ENCODE peak calls at places on chromosomes 16 and 17, in eight cellular contexts. T, W, O, U, M, K, Y and V are unnamed samples.

GRCh38 chr16:24070851-24071250 is 185.3 kb upstream of the CACNG3 start:
- DNase-seq in M (no peak), O (no peak), K (peak), W (peak), Y (peak), U (no peak), T (peak), V (peak)

GRCh38 chr17:31418773-31419350 is 27.4 kb downstream of the RAB11FIP4 start:
- DNase-seq in K (no peak), M (no peak), O (no peak), U (no peak), W (no peak), Y (no peak), T (no peak), V (no peak)

GRCh38 chr17:2704031-2704889 is 7.3 kb downstream of the CLUH start:
- DNase-seq in W (no peak), U (no peak), K (no peak), Y (no peak), O (no peak), T (no peak), M (no peak), V (no peak)

GRCh38 chr17:2749784-2750181 is 331 bp upstream of the CCDC92B start:
- DNase-seq in M (peak), T (peak), O (peak), U (peak), W (peak), Y (peak), K (no peak), V (peak)

GRCh38 chr16:11992008-11992584 is 15.6 kb downstream of the SNX29 start:
- DNase-seq in O (no peak), K (no peak), T (no peak), Y (no peak), M (no peak), U (no peak), W (no peak), V (no peak)

GRCh38 chr17:80987941-80988461 is 3.6 kb upstream of the CHMP6 start:
- DNase-seq in K (no peak), Y (no peak), T (no peak), U (no peak), O (no peak), W (no peak), M (no peak), V (no peak)

GRCh38 chr16:54928421-54929089 is 2.1 kb upstream of the IRX5 start:
- DNase-seq in K (no peak), U (peak), M (no peak), Y (peak), W (peak), O (no peak), T (peak), V (no peak)

GRCh38 chr17:79986441-79987186 is 49.1 kb downstream of the TBC1D16 start:
- DNase-seq in Y (no peak), W (peak), K (no peak), U (no peak), M (no peak), T (no peak), O (no peak), V (no peak)

GRCh38 chr17:43445009-43445589 is 38.7 kb upstream of the DHX8 start:
- DNase-seq in O (no peak), Y (no peak), M (no peak), K (no peak), W (no peak), T (no peak), U (no peak), V (no peak)

GRCh38 chr17:75875182-75875939 is 3.0 kb downstream of the TRIM47 start:
- DNase-seq in Y (no peak), O (no peak), W (no peak), T (no peak), K (no peak), M (no peak), U (peak), V (no peak)

GRCh38 chr17:64275016-64275415 is 12.0 kb upstream of the TEX2 start:
- DNase-seq in M (no peak), Y (no peak), W (no peak), T (no peak), K (no peak), O (no peak), U (no peak), V (no peak)

GRCh38 chr17:79695293-79696158 is 35.2 kb upstream of the ENPP7 start:
- DNase-seq in K (no peak), W (peak), T (no peak), O (no peak), U (no peak), Y (no peak), M (peak), V (no peak)

GRCh38 chr17:41404024-41404651 is 6.7 kb upstream of the KRT31 start:
- DNase-seq in O (no peak), T (no peak), W (peak), Y (peak), K (peak), U (no peak), M (peak), V (peak)

GRCh38 chr17:13835151-13835550 is 233.4 kb upstream of the HS3ST3A1 start:
- DNase-seq in Y (no peak), T (no peak), O (no peak), W (no peak), K (no peak), U (no peak), M (no peak), V (no peak)

GRCh38 chr16:4309833-4310266 is 6.0 kb upstream of the GLIS2 start:
- DNase-seq in M (no peak), Y (no peak), T (peak), W (peak), O (peak), K (peak), U (peak), V (no peak)

GRCh38 chr17:65017375-65017774 is 39.2 kb downstream of the GNA13 start:
- DNase-seq in Y (no peak), U (no peak), T (no peak), K (no peak), O (no peak), W (no peak), M (no peak), V (no peak)

GRCh38 chr17:54968954-54969400 is 412 bp downstream of the STXBP4 start:
- DNase-seq in O (no peak), T (no peak), K (no peak), Y (no peak), U (no peak), W (peak), M (no peak), V (peak)

GRCh38 chr16:49651980-49652379 is 203.9 kb downstream of the ZNF423 start:
- DNase-seq in K (no peak), O (no peak), W (no peak), U (no peak), M (no peak), Y (no peak), T (no peak), V (no peak)

GRCh38 chr16:14486520-14487303 is 143.3 kb downstream of the PARN start:
- DNase-seq in U (peak), W (peak), Y (no peak), K (peak), O (no peak), M (peak), T (no peak), V (no peak)

GRCh38 chr16:56315955-56316354 is 109.4 kb downstream of the AMFR start:
- DNase-seq in K (no peak), U (no peak), M (no peak), O (no peak), T (no peak), W (no peak), Y (no peak), V (no peak)

GRCh38 chr16:65782537-65783290 is 583.8 kb upstream of the CDH5 start:
- DNase-seq in M (peak), T (no peak), W (peak), O (no peak), K (peak), Y (no peak), U (no peak), V (no peak)

GRCh38 chr16:70483426-70483825 is 29.0 kb downstream of the FCSK start:
- DNase-seq in U (no peak), T (no peak), Y (peak), O (no peak), K (no peak), M (no peak), W (no peak), V (no peak)

GRCh38 chr16:55703003-55704001 is 47.5 kb downstream of the SLC6A2 start:
- DNase-seq in O (no peak), M (peak), T (peak), W (peak), Y (peak), U (no peak), K (peak), V (no peak)